ENCODE peak calls at places on chromosomes 11 and 22, in six cellular contexts. One of them, this sample, is unnamed.

GRCh38 chr11:119751281-119752060 is 22.5 kb upstream of the NECTIN1 start:
- DNase-seq in HCT116: no peak
- DNase-seq in HepG2: no peak
- DNase-seq in K562: no peak
- DNase-seq in H1: no peak
- DNase-seq in GM12878: peak
- DNase-seq in this sample: no peak

GRCh38 chr11:8947230-8947943 is 4.6 kb upstream of the ASCL3 start:
- DNase-seq in HCT116: no peak
- DNase-seq in HepG2: no peak
- DNase-seq in K562: no peak
- DNase-seq in H1: no peak
- DNase-seq in GM12878: no peak
- DNase-seq in this sample: no peak

GRCh38 chr22:38755911-38756532 is at the start of gene SUN2:
- DNase-seq in HCT116: no peak
- DNase-seq in HepG2: peak
- DNase-seq in K562: peak
- DNase-seq in H1: no peak
- DNase-seq in GM12878: peak
- DNase-seq in this sample: peak

GRCh38 chr22:44449683-44450425 is 48.2 kb downstream of the RTL6 start:
- DNase-seq in HCT116: no peak
- DNase-seq in HepG2: no peak
- DNase-seq in K562: no peak
- DNase-seq in H1: no peak
- DNase-seq in GM12878: no peak
- DNase-seq in this sample: no peak

GRCh38 chr11:134379241-134379640 is 32.8 kb downstream of the B3GAT1 start:
- DNase-seq in HCT116: no peak
- DNase-seq in HepG2: no peak
- DNase-seq in K562: no peak
- DNase-seq in H1: no peak
- DNase-seq in GM12878: no peak
- DNase-seq in this sample: no peak

GRCh38 chr11:75831915-75832502 is 17.0 kb downstream of the UVRAG start:
- DNase-seq in HCT116: no peak
- DNase-seq in HepG2: no peak
- DNase-seq in K562: no peak
- DNase-seq in H1: no peak
- DNase-seq in GM12878: no peak
- DNase-seq in this sample: no peak

GRCh38 chr11:2569731-2570210 is 125.0 kb downstream of the KCNQ1 start:
- DNase-seq in HCT116: no peak
- DNase-seq in HepG2: no peak
- DNase-seq in K562: no peak
- DNase-seq in H1: no peak
- DNase-seq in GM12878: no peak
- DNase-seq in this sample: no peak

GRCh38 chr11:75341583-75341982 is 9.9 kb downstream of the ARRB1 start:
- DNase-seq in HCT116: no peak
- DNase-seq in HepG2: no peak
- DNase-seq in K562: no peak
- DNase-seq in H1: no peak
- DNase-seq in GM12878: no peak
- DNase-seq in this sample: no peak

GRCh38 chr11:64583296-64584262 is 7.4 kb upstream of the SLC22A12 start:
- DNase-seq in HCT116: no peak
- DNase-seq in HepG2: no peak
- DNase-seq in K562: peak
- DNase-seq in H1: no peak
- DNase-seq in GM12878: no peak
- DNase-seq in this sample: no peak

GRCh38 chr11:42066113-42066512 is 606.7 kb upstream of the LRRC4C start:
- DNase-seq in HCT116: no peak
- DNase-seq in HepG2: no peak
- DNase-seq in K562: no peak
- DNase-seq in H1: no peak
- DNase-seq in GM12878: no peak
- DNase-seq in this sample: no peak

GRCh38 chr22:32202539-32203180 is 2.2 kb downstream of the RFPL2 start:
- DNase-seq in HCT116: peak
- DNase-seq in HepG2: peak
- DNase-seq in K562: peak
- DNase-seq in H1: no peak
- DNase-seq in GM12878: no peak
- DNase-seq in this sample: peak

GRCh38 chr11:66080055-66080817 is 10.2 kb downstream of the PACS1 start:
- DNase-seq in HCT116: peak
- DNase-seq in HepG2: peak
- DNase-seq in K562: peak
- DNase-seq in H1: no peak
- DNase-seq in GM12878: no peak
- DNase-seq in this sample: no peak

DNA sequence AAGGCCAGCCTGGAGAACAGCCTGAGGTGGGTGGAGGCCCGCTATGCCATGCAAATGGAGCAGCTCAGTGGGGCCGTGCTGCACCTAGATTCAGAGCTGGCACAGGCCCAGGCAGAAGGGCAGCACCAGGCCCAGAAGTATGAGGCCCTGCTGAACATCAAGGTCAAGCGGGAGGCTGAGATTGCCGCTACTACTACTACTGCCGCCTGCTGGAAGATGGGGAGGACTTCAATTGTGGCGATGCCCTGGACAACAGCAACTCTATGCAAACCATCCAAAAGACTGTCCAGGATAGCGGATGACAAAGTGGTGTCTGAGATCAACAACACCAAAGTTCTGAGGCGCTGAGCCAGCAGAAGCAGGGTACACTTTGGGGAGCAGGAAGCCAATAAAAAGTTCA is 3.1 kb upstream of the TMEM218 start:
- DNase-seq in HCT116: peak
- DNase-seq in HepG2: peak
- DNase-seq in K562: no peak
- DNase-seq in H1: no peak
- DNase-seq in GM12878: no peak
- DNase-seq in this sample: no peak
- TF ChIP-seq CTCF in HCT116: peak
- TF ChIP-seq CTCF in HepG2: peak
- TF ChIP-seq CTCF in K562: peak
- TF ChIP-seq CTCF in H1: peak
- TF ChIP-seq CTCF in GM12878: no peak
- TF ChIP-seq CTCF in this sample: no peak

DNA sequence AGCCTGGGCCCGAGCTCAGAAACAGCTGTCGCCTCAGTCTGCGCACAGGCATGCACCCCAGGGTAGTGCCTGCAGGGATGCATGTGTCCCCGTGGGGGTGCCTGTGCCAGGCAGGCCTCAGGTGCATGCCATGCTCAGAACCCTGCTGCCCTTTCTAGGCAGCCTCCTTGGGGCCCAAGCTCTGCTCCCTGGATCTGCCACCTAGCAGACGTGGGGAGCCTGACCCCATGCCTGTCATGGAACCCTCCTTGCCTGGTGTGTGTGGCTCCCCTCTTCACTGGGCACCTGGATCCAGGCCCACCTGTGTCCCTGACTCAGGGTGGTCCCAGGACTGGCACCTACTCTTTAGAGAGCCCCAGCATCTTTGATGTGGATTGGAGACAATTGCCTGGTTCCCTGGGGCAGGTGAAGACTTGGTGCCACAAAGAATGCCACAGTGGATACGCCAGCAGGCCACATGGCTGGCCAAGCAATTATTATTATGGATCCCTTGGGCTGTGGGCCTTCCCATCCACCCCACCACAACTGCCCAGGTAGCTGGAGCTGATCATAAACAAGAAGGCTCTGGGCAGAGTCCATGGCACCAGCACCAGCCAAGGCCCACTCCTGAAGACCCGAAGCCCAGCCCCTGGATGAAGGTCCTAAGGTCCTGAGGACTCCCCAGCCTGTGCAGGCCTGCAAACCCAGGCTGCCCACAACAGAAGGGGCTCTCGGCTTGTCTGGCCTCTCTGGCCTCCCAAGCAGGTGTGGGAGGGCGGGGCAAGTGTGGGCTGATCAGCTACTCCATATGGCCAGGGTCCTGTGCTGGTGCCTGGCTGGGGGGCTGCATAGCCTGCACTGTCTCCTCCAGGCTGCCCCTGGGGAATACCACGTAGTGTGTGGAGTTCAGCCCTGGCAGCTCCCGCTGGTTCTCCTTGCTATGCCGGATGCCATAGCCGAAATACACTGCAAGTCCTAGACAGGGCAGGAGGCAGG is 3.8 kb downstream of the SLC7A4 start:
- DNase-seq in HCT116: no peak
- DNase-seq in HepG2: no peak
- DNase-seq in K562: no peak
- DNase-seq in H1: no peak
- DNase-seq in GM12878: no peak
- DNase-seq in this sample: no peak
- TF ChIP-seq JUND in HCT116: no peak
- TF ChIP-seq JUND in HepG2: no peak
- TF ChIP-seq JUND in K562: no peak
- TF ChIP-seq JUND in H1: no peak
- TF ChIP-seq JUND in GM12878: no peak
- TF ChIP-seq JUND in this sample: no peak

GRCh38 chr11:6607190-6607635 is 3.6 kb downstream of the ILK start:
- DNase-seq in HCT116: no peak
- DNase-seq in HepG2: no peak
- DNase-seq in K562: no peak
- DNase-seq in H1: no peak
- DNase-seq in GM12878: no peak
- DNase-seq in this sample: no peak

GRCh38 chr11:6602096-6602940 is 1.1 kb downstream of the RRP8 start:
- DNase-seq in HCT116: no peak
- DNase-seq in HepG2: no peak
- DNase-seq in K562: no peak
- DNase-seq in H1: no peak
- DNase-seq in GM12878: no peak
- DNase-seq in this sample: peak

GRCh38 chr11:6606471-6607189 is 3.1 kb downstream of the ILK start:
- DNase-seq in HCT116: peak
- DNase-seq in HepG2: peak
- DNase-seq in K562: peak
- DNase-seq in H1: peak
- DNase-seq in GM12878: no peak
- DNase-seq in this sample: peak

GRCh38 chr11:6603287-6604080 is at the start of the genes ILK and RRP8:
- DNase-seq in HCT116: peak
- DNase-seq in HepG2: peak
- DNase-seq in K562: peak
- DNase-seq in H1: no peak
- DNase-seq in GM12878: peak
- DNase-seq in this sample: peak

DNA sequence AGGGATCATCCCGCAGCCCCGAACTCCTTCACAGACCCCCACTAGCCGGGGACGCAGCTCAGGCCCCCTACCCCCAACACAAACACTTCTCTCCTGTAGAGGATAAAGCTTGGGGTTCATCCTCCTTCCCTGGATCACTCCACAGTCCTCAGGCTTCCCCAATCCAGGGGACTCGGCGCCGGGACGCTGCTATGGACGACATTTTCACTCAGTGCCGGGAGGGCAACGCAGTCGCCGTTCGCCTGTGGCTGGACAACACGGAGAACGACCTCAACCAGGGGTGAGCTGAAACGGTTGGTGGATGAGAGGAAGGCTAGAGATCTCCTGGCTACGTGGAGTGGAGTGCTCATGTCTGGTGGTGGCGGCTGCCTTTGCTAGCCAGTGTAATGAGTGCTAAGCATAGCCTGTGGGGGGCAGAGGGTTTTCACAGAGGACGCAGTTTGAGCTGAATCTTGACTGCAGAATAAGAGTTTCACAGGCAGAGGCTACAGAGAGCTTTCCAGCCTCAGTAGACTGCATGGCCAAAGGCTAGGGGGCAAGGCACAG is 580 bp downstream of the ILK start:
- DNase-seq in HCT116: no peak
- DNase-seq in HepG2: peak
- DNase-seq in K562: peak
- DNase-seq in H1: no peak
- DNase-seq in GM12878: no peak
- DNase-seq in this sample: peak
- TF ChIP-seq RAD21 in HCT116: no peak
- TF ChIP-seq RAD21 in HepG2: no peak
- TF ChIP-seq RAD21 in K562: peak
- TF ChIP-seq RAD21 in H1: no peak
- TF ChIP-seq RAD21 in GM12878: peak
- TF ChIP-seq RAD21 in this sample: peak

GRCh38 chr22:40728731-40729189 is 49.5 kb downstream of the MCHR1 start:
- DNase-seq in HCT116: no peak
- DNase-seq in HepG2: no peak
- DNase-seq in K562: no peak
- DNase-seq in H1: no peak
- DNase-seq in GM12878: no peak
- DNase-seq in this sample: no peak

GRCh38 chr22:40733919-40734318 is 54.6 kb downstream of the MCHR1 start:
- DNase-seq in HCT116: no peak
- DNase-seq in HepG2: no peak
- DNase-seq in K562: no peak
- DNase-seq in H1: no peak
- DNase-seq in GM12878: no peak
- DNase-seq in this sample: no peak

GRCh38 chr22:40729284-40729683 is 50.0 kb downstream of the MCHR1 start:
- DNase-seq in HCT116: no peak
- DNase-seq in HepG2: no peak
- DNase-seq in K562: no peak
- DNase-seq in H1: no peak
- DNase-seq in GM12878: no peak
- DNase-seq in this sample: no peak

GRCh38 chr22:40727607-40728325 is 48.5 kb downstream of the MCHR1 start:
- DNase-seq in HCT116: no peak
- DNase-seq in HepG2: no peak
- DNase-seq in K562: no peak
- DNase-seq in H1: no peak
- DNase-seq in GM12878: no peak
- DNase-seq in this sample: no peak

GRCh38 chr22:40732996-40733292 is 53.7 kb downstream of the MCHR1 start:
- DNase-seq in HCT116: no peak
- DNase-seq in HepG2: no peak
- DNase-seq in K562: no peak
- DNase-seq in H1: no peak
- DNase-seq in GM12878: no peak
- DNase-seq in this sample: no peak
- TF ChIP-seq CTCF in HCT116: no peak
- TF ChIP-seq CTCF in HepG2: no peak
- TF ChIP-seq CTCF in K562: no peak
- TF ChIP-seq CTCF in H1: no peak
- TF ChIP-seq CTCF in GM12878: no peak
- TF ChIP-seq CTCF in this sample: no peak

GRCh38 chr11:120832609-120833221 is 191.2 kb upstream of the TBCEL start:
- DNase-seq in HCT116: no peak
- DNase-seq in HepG2: no peak
- DNase-seq in K562: no peak
- DNase-seq in H1: no peak
- DNase-seq in GM12878: no peak
- DNase-seq in this sample: no peak
- TF ChIP-seq JUND in HCT116: no peak
- TF ChIP-seq JUND in HepG2: no peak
- TF ChIP-seq JUND in K562: no peak
- TF ChIP-seq JUND in H1: no peak
- TF ChIP-seq JUND in GM12878: no peak
- TF ChIP-seq JUND in this sample: no peak